ENCODE peak calls at places on chromosomes 2 and 18, in six cellular contexts. W, H, X, A, E and B are unnamed samples. For H3K27me3, the result is how much of the 10 kb centered on the place peaks cover.

GRCh38 chr2:113407446-113408099 is 29.9 kb upstream of the ZNG1B start:
- DNase-seq in W (no peak), H (no peak), X (no peak), A (no peak), E (no peak), B (no peak)

GRCh38 chr18:55452123-55452611 is 135.8 kb downstream of the TCF4 start:
- DNase-seq in W (no peak), H (no peak), X (peak), A (no peak), E (no peak), B (no peak)

GRCh38 chr2:127606594-127607398 is 39.2 kb upstream of the GPR17 start:
- DNase-seq in W (peak), H (peak), X (peak), A (peak), E (peak), B (no peak)

GRCh38 chr18:56196495-56197225 is 441.7 kb downstream of the TXNL1 start:
- DNase-seq in W (no peak), H (no peak), X (no peak), A (no peak), E (no peak), B (no peak)

GRCh38 chr2:1740714-1741584 is 3.4 kb downstream of the PXDN start:
- DNase-seq in W (peak), H (peak), X (no peak), A (no peak), E (no peak), B (no peak)

GRCh38 chr2:73827018-73827417 is 1.7 kb upstream of the STAMBP start:
- DNase-seq in W (no peak), H (no peak), X (no peak), A (no peak), E (no peak), B (no peak)

GRCh38 chr2:5111581-5111980 is 580.6 kb upstream of the SOX11 start:
- DNase-seq in W (no peak), H (no peak), X (no peak), A (no peak), E (no peak), B (no peak)

GRCh38 chr2:237603718-237604362 is 13.3 kb upstream of the RAB17 start:
- DNase-seq in W (peak), H (no peak), X (no peak), A (no peak), E (no peak), B (no peak)

GRCh38 chr18:53698907-53699306 is 525.6 kb downstream of the MBD2 start:
- DNase-seq in W (peak), H (no peak), X (no peak), A (peak), E (no peak), B (no peak)

GRCh38 chr2:86703704-86704370 is 16.3 kb upstream of the RMND5A start:
- DNase-seq in W (peak), H (no peak), X (no peak), A (peak), E (no peak), B (no peak)

GRCh38 chr2:239002960-239003932 is 155.4 kb downstream of the TWIST2 start:
- DNase-seq in W (no peak), H (peak), X (no peak), A (no peak), E (peak), B (no peak)

GRCh38 chr2:149648282-149649030 is 60.9 kb upstream of the MMADHC start:
- DNase-seq in W (peak), H (peak), X (no peak), A (no peak), E (no peak), B (peak)

GRCh38 chr2:160209457-160209856 is 9.4 kb upstream of the ITGB6 start:
- DNase-seq in W (no peak), H (no peak), X (no peak), A (no peak), E (no peak), B (no peak)

GRCh38 chr2:42340045-42340937 is 20.7 kb downstream of the COX7A2L start:
- DNase-seq in W (no peak), H (no peak), X (no peak), A (no peak), E (no peak), B (no peak)

GRCh38 chr2:168246483-168247340 is 683 bp downstream of the STK39 start:
- DNase-seq in W (peak), H (peak), X (peak), A (peak), E (peak), B (no peak)

GRCh38 chr2:50318147-50318546 is 713.8 kb downstream of the NRXN1 start:
- DNase-seq in W (no peak), H (no peak), X (no peak), A (no peak), E (no peak), B (no peak)

GRCh38 chr2:50315366-50315765 is 716.6 kb downstream of the NRXN1 start:
- DNase-seq in W (no peak), H (no peak), X (no peak), A (no peak), E (no peak), B (no peak)
- H3K27me3 ChIP-seq in W (under half), H (under half), X (under half), A (under half), E (under half), B (under half)

GRCh38 chr18:13217466-13217961 is 1.0 kb upstream of the LDLRAD4 start:
- DNase-seq in W (peak), H (peak), X (no peak), A (peak), E (peak), B (no peak)
- TF ChIP-seq POLR2A in W (peak), H (no peak), X (no peak), A (no peak), E (no peak), B (no peak)

DNA sequence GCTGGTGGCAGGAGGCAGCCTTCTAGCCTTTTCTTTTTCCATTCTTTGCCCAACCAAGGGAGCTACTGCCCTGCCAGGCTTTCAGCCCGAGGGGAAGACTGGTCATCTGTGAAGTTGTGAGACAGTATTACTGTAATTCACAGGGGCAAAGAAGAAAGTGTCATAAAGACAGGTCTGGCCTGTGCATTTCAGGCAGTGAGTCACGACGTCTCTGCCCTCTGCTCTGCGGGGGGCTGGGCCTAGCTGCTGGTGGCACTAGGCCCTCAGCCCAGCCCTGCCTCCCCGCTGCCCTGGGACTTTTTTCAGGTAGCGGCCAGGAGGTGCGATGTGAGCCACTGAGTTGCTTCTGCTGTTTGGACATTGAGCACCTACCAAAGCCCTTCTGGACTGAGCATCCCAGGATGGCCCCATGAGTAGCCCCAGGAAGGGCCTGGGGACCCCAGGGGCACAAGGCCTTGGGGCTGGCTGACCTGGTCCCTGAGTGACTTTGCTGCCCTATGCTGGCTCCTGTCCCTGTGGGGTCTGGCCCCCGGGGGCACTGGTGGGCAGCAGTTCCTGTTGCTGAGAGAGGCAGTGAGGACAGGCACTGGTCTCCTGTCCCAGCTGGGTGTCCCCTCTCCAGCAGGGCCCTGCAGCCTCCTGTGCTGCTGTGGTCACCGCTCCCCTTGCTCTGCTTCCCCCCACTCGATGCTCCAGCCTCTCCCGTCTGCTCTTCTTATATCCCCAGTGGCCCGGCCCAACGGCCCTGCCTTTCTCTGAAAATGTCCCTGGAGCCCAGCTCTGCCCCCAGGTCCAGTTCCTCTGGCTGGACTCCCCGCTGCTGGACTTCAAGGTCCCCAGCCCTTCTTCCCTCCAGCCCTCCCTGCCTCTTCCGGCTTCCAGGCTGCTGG is 7.0 kb downstream of the INHBB start:
- DNase-seq in W (no peak), H (no peak), X (no peak), A (no peak), E (no peak), B (no peak)
- H3K27me3 ChIP-seq in W (under half), H (under half), X (under half), A (half or more), E (under half), B (under half)

GRCh38 chr2:218671077-218671653 is 637 bp downstream of the RNF25 start:
- DNase-seq in W (no peak), H (peak), X (no peak), A (no peak), E (no peak), B (no peak)

DNA sequence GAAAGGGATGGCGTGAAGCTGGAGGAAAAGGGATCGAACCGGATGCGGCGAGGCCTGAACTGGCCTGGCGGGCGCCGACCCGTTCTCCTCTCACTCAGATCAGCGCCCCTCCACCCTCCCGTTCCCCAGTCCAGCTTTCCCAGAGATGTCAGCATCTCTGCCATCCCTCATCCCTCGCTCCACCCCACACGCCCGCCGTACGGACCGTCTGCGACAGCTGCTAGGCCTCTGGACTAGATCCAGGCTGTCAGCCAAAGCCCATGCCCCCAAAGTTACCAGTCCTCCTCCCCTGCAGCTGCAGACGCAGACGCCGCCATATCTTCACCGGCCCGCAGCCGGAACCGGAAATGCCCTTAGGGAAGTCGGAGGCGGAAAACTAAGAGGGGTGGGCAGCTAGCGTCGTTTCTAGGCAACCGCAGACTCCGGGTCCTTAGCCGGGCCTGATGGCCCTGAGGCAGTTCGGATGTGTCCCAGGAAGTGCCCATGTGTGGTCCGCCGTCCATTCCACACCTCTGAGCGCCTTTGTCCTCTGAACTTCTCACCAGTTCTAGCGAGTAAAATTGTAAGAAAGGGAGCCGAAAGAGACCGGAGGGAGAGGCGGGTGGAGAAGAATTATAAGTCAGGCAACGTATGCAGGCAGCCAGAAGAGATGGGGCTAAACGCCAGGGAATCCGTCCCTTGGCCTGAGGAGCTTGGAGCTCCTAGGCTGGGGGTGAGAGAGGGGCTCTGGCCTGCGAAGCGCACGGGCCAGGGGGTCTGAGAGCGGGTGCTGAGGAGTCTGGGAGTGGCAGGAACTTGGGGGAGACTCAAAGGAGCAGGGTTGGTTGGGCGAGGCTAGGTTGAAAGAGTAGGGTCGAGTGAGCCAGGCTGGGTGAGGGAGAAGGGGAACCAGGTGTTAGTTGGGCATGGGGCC is at the start of the genes RNF25 and STK36:
- DNase-seq in W (peak), H (peak), X (peak), A (peak), E (peak), B (no peak)
- TF ChIP-seq POLR2A in W (peak), H (peak), X (peak), A (peak), E (no peak), B (peak)

GRCh38 chr2:16015210-16015902 is 75.0 kb downstream of the MYCN start:
- DNase-seq in W (no peak), H (no peak), X (no peak), A (no peak), E (no peak), B (no peak)
- H3K27me3 ChIP-seq in W (under half), H (under half), X (under half), A (under half), E (under half), B (under half)

DNA sequence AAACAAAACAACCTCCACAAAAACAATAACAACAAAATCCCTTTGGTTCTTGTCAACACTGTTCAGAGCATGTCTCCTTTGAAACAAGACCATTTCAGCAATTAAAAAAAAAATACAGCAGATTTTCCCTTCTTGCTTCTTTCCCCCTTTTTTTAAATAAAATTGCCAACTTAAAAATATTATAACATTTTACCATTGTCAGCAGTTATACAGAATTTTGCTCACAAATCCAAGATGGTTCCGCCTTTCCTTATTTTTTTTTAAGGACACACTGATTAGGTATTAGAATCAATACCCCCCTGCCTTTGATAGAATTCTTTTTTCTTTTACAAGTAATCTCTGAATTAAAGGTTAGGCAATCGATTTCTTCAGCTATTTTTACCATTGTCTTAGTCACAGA is 48.7 kb upstream of the FN1 start:
- DNase-seq in W (no peak), H (no peak), X (no peak), A (no peak), E (no peak), B (no peak)
- TF ChIP-seq POLR2A in W (no peak), H (no peak), X (no peak), A (no peak), E (no peak), B (no peak)

GRCh38 chr2:104863229-104863584 is 9.3 kb downstream of the POU3F3 start:
- DNase-seq in W (no peak), H (no peak), X (no peak), A (no peak), E (no peak), B (no peak)
- H3K27me3 ChIP-seq in W (half or more), H (half or more), X (half or more), A (half or more), E (half or more), B (under half)

DNA sequence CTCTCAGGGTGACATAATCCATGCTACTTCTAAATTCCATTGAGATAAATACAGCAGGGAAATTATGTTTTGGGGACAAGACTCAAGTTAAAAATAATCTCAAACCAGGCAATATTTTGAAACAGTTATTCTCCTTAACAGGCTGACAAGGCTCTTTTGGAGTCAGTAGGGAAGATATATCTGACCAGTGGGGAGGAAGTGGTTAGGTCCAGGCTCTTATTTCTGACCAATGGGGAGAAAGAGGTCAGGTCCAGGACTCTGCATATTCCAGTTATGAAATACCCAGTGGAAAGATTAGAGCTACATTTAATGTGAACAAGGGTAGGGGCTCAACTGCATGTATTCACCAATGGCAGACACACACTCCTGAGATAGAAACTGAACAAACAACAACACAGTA is 97.1 kb downstream of the DOCK10 start:
- DNase-seq in W (no peak), H (no peak), X (no peak), A (no peak), E (no peak), B (no peak)
- TF ChIP-seq POLR2A in W (no peak), H (no peak), X (no peak), A (no peak), E (no peak), B (no peak)